ENCODE peak calls at places on chromosomes 13 and 19, in five cellular contexts. L is RWPE1, U is body of pancreas, J is ascending aorta, B is frontal cortex. G is an unnamed sample.

GRCh38 chr19:5743640-5744039 is 23.2 kb downstream of the CATSPERD start:
- DNase-seq in J (no peak), B (no peak), U (no peak), L (no peak), G (no peak)

GRCh38 chr19:43430142-43430710 is 15.5 kb downstream of the TEX101 start:
- DNase-seq in J (no peak), L (no peak), B (no peak), U (no peak), G (no peak)

GRCh38 chr13:79782541-79783216 is 301.7 kb downstream of the NDFIP2 start:
- DNase-seq in B (no peak), U (peak), J (no peak), L (peak), G (no peak)

GRCh38 chr13:52850396-52851152 is 2.1 kb upstream of the PCDH8 start:
- DNase-seq in J (peak), U (peak), L (peak), B (peak), G (peak)

GRCh38 chr19:5926641-5927438 is 12.8 kb downstream of the CAPS start:
- DNase-seq in B (no peak), J (peak), U (no peak), L (no peak), G (no peak)

GRCh38 chr13:59677966-59678814 is 485.5 kb downstream of the DIAPH3 start:
- DNase-seq in J (no peak), B (peak), U (peak), L (peak), G (peak)

GRCh38 chr19:54526972-54527371 is 24.3 kb downstream of the LAIR2 start:
- DNase-seq in B (no peak), J (no peak), L (no peak), U (no peak), G (no peak)

GRCh38 chr13:93878675-93879074 is 600.8 kb downstream of the DCT start:
- DNase-seq in U (no peak), L (no peak), J (no peak), B (no peak), G (no peak)

GRCh38 chr19:49954092-49954825 is 6.7 kb downstream of the SIGLEC11 start:
- DNase-seq in B (no peak), J (no peak), L (no peak), U (no peak), G (peak)

GRCh38 chr19:56071151-56071550 is 49.9 kb downstream of the ZNF787 start:
- DNase-seq in U (no peak), J (no peak), B (no peak), L (no peak), G (peak)

GRCh38 chr19:48354332-48354992 is 9.3 kb downstream of the TMEM143 start:
- DNase-seq in J (no peak), U (peak), B (no peak), L (no peak), G (no peak)

GRCh38 chr13:85610024-85610423 is 189.2 kb downstream of the SLITRK6 start:
- DNase-seq in U (no peak), L (no peak), J (no peak), B (no peak), G (no peak)

GRCh38 chr13:42395066-42395821 is 123.3 kb downstream of the AKAP11 start:
- DNase-seq in J (no peak), B (no peak), L (no peak), U (no peak), G (no peak)

GRCh38 chr13:114045113-114045735 is 71.3 kb upstream of the C13orf46 start:
- DNase-seq in U (no peak), L (no peak), B (no peak), J (no peak), G (no peak)

GRCh38 chr13:47908200-47908902 is 92.7 kb downstream of the SUCLA2 start:
- DNase-seq in J (no peak), B (no peak), U (no peak), L (peak), G (peak)

GRCh38 chr19:8513687-8514504 is at the start of gene ZNF414:
- DNase-seq in U (peak), B (peak), L (peak), J (peak), G (peak)

GRCh38 chr13:97269603-97270002 is 47.5 kb downstream of the MBNL2 start:
- DNase-seq in L (no peak), B (no peak), J (no peak), U (no peak), G (no peak)

GRCh38 chr19:36488816-36489138 is 584 bp downstream of the ZNF566 start:
- DNase-seq in B (peak), U (peak), J (no peak), L (no peak), G (no peak)

GRCh38 chr13:38008636-38009035 is 139.1 kb upstream of the TRPC4 start:
- DNase-seq in J (no peak), B (no peak), U (no peak), L (no peak), G (peak)

GRCh38 chr13:32538234-32538620 is 368 bp downstream of the N4BP2L2 start:
- DNase-seq in U (peak), B (peak), J (peak), L (peak), G (no peak)

GRCh38 chr13:76707360-76707759 is 178.8 kb downstream of the KCTD12 start:
- DNase-seq in U (no peak), B (no peak), L (no peak), J (no peak), G (no peak)

GRCh38 chr19:10749435-10750384 is 31.8 kb downstream of the DNM2 start:
- DNase-seq in J (no peak), B (no peak), L (no peak), U (peak), G (peak)

GRCh38 chr13:113816248-113816924 is 47.5 kb downstream of the GAS6 start:
- DNase-seq in J (no peak), B (no peak), U (no peak), L (no peak), G (no peak)

GRCh38 chr19:17376935-17377600 is at the start of gene PLVAP:
- DNase-seq in J (peak), L (no peak), U (peak), B (no peak), G (no peak)

GRCh38 chr13:90997951-90998350 is 349.5 kb upstream of the MIR17HG start:
- DNase-seq in B (no peak), J (no peak), U (no peak), L (no peak), G (no peak)

GRCh38 chr13:100235311-100235901 is 146.5 kb downstream of the PCCA start:
- DNase-seq in B (peak), J (no peak), U (no peak), L (peak), G (peak)

GRCh38 chr19:13838943-13839192 is 38.1 kb upstream of the NANOS3 start:
- DNase-seq in U (peak), B (no peak), L (no peak), J (peak), G (no peak)

GRCh38 chr13:98022210-98022609 is 68.7 kb downstream of the IPO5 start:
- DNase-seq in U (no peak), J (no peak), B (no peak), L (no peak), G (peak)

GRCh38 chr13:45040626-45041025 is 51.3 kb downstream of the GPALPP1 start:
- DNase-seq in L (peak), B (no peak), J (no peak), U (no peak), G (peak)

GRCh38 chr19:4059931-4060620 is 6.6 kb downstream of the ZBTB7A start:
- DNase-seq in J (no peak), L (peak), U (peak), B (no peak), G (peak)

GRCh38 chr19:16777811-16778210 is 51.4 kb upstream of the SIN3B start:
- DNase-seq in B (no peak), J (no peak), L (no peak), U (no peak), G (no peak)

GRCh38 chr19:18541992-18542935 is 1.1 kb downstream of the FKBP8 start:
- DNase-seq in B (peak), J (no peak), L (peak), U (no peak), G (no peak)

GRCh38 chr13:24995225-24995804 is 100.6 kb upstream of the PABPC3 start:
- DNase-seq in J (peak), L (peak), U (peak), B (no peak), G (peak)

GRCh38 chr13:30796833-30797601 is 61.7 kb downstream of the ALOX5AP start:
- DNase-seq in L (no peak), J (no peak), U (no peak), B (no peak), G (no peak)